ENCODE peak calls at places on chromosomes 6 and 20, in nine cellular contexts. Y is activated naive CD8-positive, alpha-beta T cell treated with anti-CD3 and anti-CD28 coated beads, Interleukin-2, amount 50 U/mL, for 24 hours; F is SIG-M5; Z is GDM1; Q is effector memory CD4-positive, alpha-beta T cell; C is NCI-H1105; L is DMS153; N is mesendoderm; A is tibial artery. T is an unnamed sample.

GRCh38 chr6:53244958-53245357 is 96.3 kb upstream of the GCM1 start:
- DNase-seq in Y (no peak), F (no peak), Z (peak), Q (no peak), C (no peak), L (no peak), N (no peak), A (no peak), T (no peak)

GRCh38 chr20:53752971-53753879 is 159.6 kb upstream of the ZNF217 start:
- DNase-seq in Y (no peak), F (no peak), Z (no peak), Q (no peak), C (no peak), L (no peak), N (peak), A (no peak), T (peak)

GRCh38 chr6:53815381-53816119 is 20.7 kb downstream of the LRRC1 start:
- DNase-seq in Y (no peak), F (no peak), Z (no peak), Q (no peak), C (no peak), L (no peak), N (no peak), A (no peak), T (no peak)

GRCh38 chr6:5968817-5969726 is 37.7 kb downstream of the NRN1 start:
- DNase-seq in Y (no peak), F (no peak), Z (no peak), Q (no peak), C (no peak), L (peak), N (peak), A (peak), T (no peak)

GRCh38 chr6:1773697-1774096 is 164.0 kb downstream of the FOXC1 start:
- DNase-seq in Y (no peak), F (no peak), Z (no peak), Q (no peak), C (no peak), L (no peak), N (no peak), A (no peak), T (no peak)

GRCh38 chr6:7691675-7692452 is 34.0 kb upstream of the BMP6 start:
- DNase-seq in Y (peak), F (no peak), Z (no peak), Q (no peak), C (no peak), L (no peak), N (peak), A (no peak), T (peak)

GRCh38 chr6:138970159-138970558 is 17.9 kb downstream of the REPS1 start:
- DNase-seq in Y (no peak), F (no peak), Z (no peak), Q (no peak), C (no peak), L (no peak), N (no peak), A (no peak), T (no peak)

GRCh38 chr6:99662616-99663015 is 56.0 kb downstream of the PRDM13 start:
- DNase-seq in Y (no peak), F (no peak), Z (no peak), Q (no peak), C (no peak), L (no peak), N (no peak), A (no peak), T (no peak)

GRCh38 chr6:17851720-17852161 is 135.7 kb downstream of the KIF13A start:
- DNase-seq in Y (no peak), F (no peak), Z (no peak), Q (no peak), C (no peak), L (no peak), N (no peak), A (no peak), T (no peak)

GRCh38 chr20:10322073-10323012 is 103.7 kb downstream of the SNAP25 start:
- DNase-seq in Y (no peak), F (no peak), Z (no peak), Q (no peak), C (no peak), L (peak), N (no peak), A (no peak), T (no peak)

GRCh38 chr6:42551202-42551601 is 12.6 kb upstream of the UBR2 start:
- DNase-seq in Y (no peak), F (no peak), Z (no peak), Q (no peak), C (no peak), L (no peak), N (no peak), A (no peak), T (no peak)

GRCh38 chr6:16683524-16684194 is 77.6 kb downstream of the ATXN1 start:
- DNase-seq in Y (peak), F (no peak), Z (no peak), Q (peak), C (no peak), L (no peak), N (no peak), A (peak), T (no peak)

GRCh38 chr20:63837475-63837874 is 6.4 kb upstream of the ZBTB46 start:
- DNase-seq in Y (no peak), F (no peak), Z (no peak), Q (no peak), C (no peak), L (no peak), N (no peak), A (no peak), T (no peak)

GRCh38 chr6:4740032-4740431 is 36.2 kb upstream of the CDYL start:
- DNase-seq in Y (no peak), F (no peak), Z (no peak), Q (no peak), C (no peak), L (no peak), N (no peak), A (no peak), T (peak)

GRCh38 chr6:16681260-16681873 is 79.9 kb downstream of the ATXN1 start:
- DNase-seq in Y (no peak), F (peak), Z (no peak), Q (no peak), C (no peak), L (no peak), N (no peak), A (no peak), T (no peak)

GRCh38 chr6:105879902-105880547 is 206.1 kb upstream of the PRDM1 start:
- DNase-seq in Y (peak), F (peak), Z (peak), Q (no peak), C (no peak), L (no peak), N (no peak), A (peak), T (no peak)

GRCh38 chr20:19974621-19975435 is 42.3 kb upstream of the NAA20 start:
- DNase-seq in Y (no peak), F (no peak), Z (no peak), Q (no peak), C (peak), L (peak), N (no peak), A (peak), T (no peak)

GRCh38 chr6:107082045-107082444 is 33.3 kb downstream of the BEND3 start:
- DNase-seq in Y (no peak), F (no peak), Z (no peak), Q (no peak), C (no peak), L (no peak), N (peak), A (peak), T (no peak)

GRCh38 chr6:85404497-85405174 is 45.2 kb upstream of the NT5E start:
- DNase-seq in Y (no peak), F (no peak), Z (no peak), Q (no peak), C (no peak), L (no peak), N (no peak), A (no peak), T (no peak)

GRCh38 chr6:83294676-83295075 is 101.5 kb downstream of the RWDD2A start:
- DNase-seq in Y (no peak), F (no peak), Z (no peak), Q (no peak), C (no peak), L (no peak), N (no peak), A (no peak), T (no peak)

GRCh38 chr6:53032853-53033252 is 32.4 kb upstream of the FBXO9 start:
- DNase-seq in Y (no peak), F (no peak), Z (no peak), Q (no peak), C (no peak), L (no peak), N (no peak), A (no peak), T (no peak)

GRCh38 chr6:11143394-11144371 is 32.2 kb upstream of the ERVFRD-1 start:
- DNase-seq in Y (no peak), F (peak), Z (no peak), Q (no peak), C (no peak), L (no peak), N (peak), A (peak), T (peak)

GRCh38 chr6:39823187-39823815 is 31.1 kb downstream of the DAAM2 start:
- DNase-seq in Y (no peak), F (no peak), Z (no peak), Q (no peak), C (no peak), L (no peak), N (no peak), A (peak), T (no peak)

GRCh38 chr6:12528171-12528570 is 188.4 kb upstream of the PHACTR1 start:
- DNase-seq in Y (no peak), F (no peak), Z (no peak), Q (no peak), C (no peak), L (no peak), N (no peak), A (no peak), T (no peak)

GRCh38 chr6:54267798-54268197 is 40.4 kb upstream of the TINAG start:
- DNase-seq in Y (no peak), F (no peak), Z (peak), Q (no peak), C (peak), L (peak), N (peak), A (no peak), T (no peak)

GRCh38 chr6:16883414-16883813 is 122.2 kb upstream of the ATXN1 start:
- DNase-seq in Y (no peak), F (no peak), Z (no peak), Q (no peak), C (no peak), L (no peak), N (no peak), A (no peak), T (no peak)

GRCh38 chr6:98958791-98959190 is 11.0 kb upstream of the FBXL4 start:
- DNase-seq in Y (no peak), F (no peak), Z (no peak), Q (no peak), C (no peak), L (no peak), N (no peak), A (no peak), T (no peak)

GRCh38 chr20:14553774-14554524 is 216.5 kb upstream of the FLRT3 start:
- DNase-seq in Y (no peak), F (no peak), Z (no peak), Q (no peak), C (no peak), L (no peak), N (no peak), A (no peak), T (no peak)

GRCh38 chr6:127516676-127517273 is 2.4 kb downstream of the MTCL3 start:
- DNase-seq in Y (peak), F (no peak), Z (peak), Q (no peak), C (peak), L (peak), N (peak), A (no peak), T (peak)

GRCh38 chr6:142014515-142014914 is 118.2 kb upstream of the GJE1 start:
- DNase-seq in Y (no peak), F (no peak), Z (no peak), Q (no peak), C (no peak), L (no peak), N (no peak), A (no peak), T (no peak)

GRCh38 chr20:34473262-34473883 is 42.8 kb upstream of the DYNLRB1 start:
- DNase-seq in Y (peak), F (no peak), Z (peak), Q (no peak), C (peak), L (no peak), N (peak), A (no peak), T (peak)

GRCh38 chr20:38217791-38218565 is 42.6 kb downstream of the KIAA1755 start:
- DNase-seq in Y (no peak), F (no peak), Z (no peak), Q (no peak), C (no peak), L (no peak), N (peak), A (peak), T (peak)

GRCh38 chr20:51333446-51333845 is 209.1 kb downstream of the NFATC2 start:
- DNase-seq in Y (no peak), F (no peak), Z (no peak), Q (no peak), C (no peak), L (no peak), N (no peak), A (no peak), T (no peak)

GRCh38 chr6:140546640-140547039 is 1172.2 kb upstream of the CITED2 start:
- DNase-seq in Y (no peak), F (no peak), Z (no peak), Q (no peak), C (no peak), L (no peak), N (no peak), A (no peak), T (no peak)

GRCh38 chr6:107132330-107132954 is 17.1 kb upstream of the BEND3 start:
- DNase-seq in Y (peak), F (no peak), Z (no peak), Q (no peak), C (peak), L (peak), N (no peak), A (no peak), T (no peak)

GRCh38 chr20:45036044-45036755 is 64.7 kb downstream of the KCNS1 start:
- DNase-seq in Y (peak), F (no peak), Z (no peak), Q (no peak), C (no peak), L (no peak), N (no peak), A (no peak), T (peak)

GRCh38 chr6:148192310-148192709 is 150.3 kb upstream of the SASH1 start:
- DNase-seq in Y (no peak), F (no peak), Z (no peak), Q (no peak), C (no peak), L (no peak), N (no peak), A (no peak), T (no peak)

T was measured in K562.